ENCODE peak calls at places on chromosome 19, in nine cellular contexts. D is breast epithelium, M is Peyer's patch, S is uterus, R is transverse colon, H is tibial nerve, A is A549, V is IMR-90, I is prostate gland. G is an unnamed sample.

GRCh38 chr19:30877591-30878230 is 471.5 kb downstream of the TSHZ3 start:
- DNase-seq in D (peak; percentile 22), M (no peak), S (no peak), R (no peak), H (peak; percentile 56), A (no peak), V (no peak), I (no peak), G (no peak)

GRCh38 chr19:47363758-47364529 is 14.8 kb downstream of the DHX34 start:
- DNase-seq in D (no peak), M (no peak), S (no peak), R (no peak), H (no peak), A (no peak), V (peak; percentile 65), I (no peak), G (no peak)

GRCh38 chr19:36707134-36707533 is 19.7 kb downstream of the ZNF567 start:
- DNase-seq in D (no peak), M (no peak), S (no peak), R (no peak), H (no peak), A (no peak), V (no peak), I (no peak), G (no peak)

GRCh38 chr19:52542984-52543664 is 15.7 kb downstream of the ZNF808 start:
- DNase-seq in D (no peak), M (peak; percentile 48), S (no peak), R (no peak), H (no peak), A (no peak), V (peak; percentile 19), I (no peak), G (no peak)

GRCh38 chr19:20247016-20247683 is 80.1 kb downstream of the ZNF486 start:
- DNase-seq in D (no peak), M (no peak), S (peak; percentile 48), R (no peak), H (no peak), A (no peak), V (no peak), I (peak; percentile 19), G (peak; percentile 82)

GRCh38 chr19:46972301-46972700 is 47.3 kb upstream of the NPAS1 start:
- DNase-seq in D (no peak), M (no peak), S (peak; percentile 45), R (no peak), H (no peak), A (no peak), V (no peak), I (no peak), G (no peak)

GRCh38 chr19:18021121-18021755 is 13.3 kb downstream of the ARRDC2 start:
- DNase-seq in D (peak; percentile 83), M (peak; percentile 89), S (peak; percentile 71), R (peak; percentile 78), H (peak; percentile 78), A (no peak), V (peak; percentile 88), I (peak; percentile 72), G (peak; percentile 85)

GRCh38 chr19:584240-585001 is 5.3 kb upstream of the HCN2 start:
- DNase-seq in D (no peak), M (peak; percentile 68), S (peak; percentile 45), R (peak; percentile 45), H (no peak), A (no peak), V (peak; percentile 27), I (no peak), G (no peak)

GRCh38 chr19:30482956-30483355 is 110.8 kb downstream of the ZNF536 start:
- DNase-seq in D (no peak), M (no peak), S (no peak), R (no peak), H (no peak), A (no peak), V (no peak), I (no peak), G (peak; percentile 56)

GRCh38 chr19:44706506-44707236 is 7.7 kb downstream of the CEACAM16 start:
- DNase-seq in D (no peak), M (no peak), S (no peak), R (no peak), H (no peak), A (no peak), V (no peak), I (no peak), G (no peak)

GRCh38 chr19:14159059-14159458 is 22.7 kb upstream of the ASF1B start:
- DNase-seq in D (no peak), M (no peak), S (no peak), R (no peak), H (no peak), A (no peak), V (no peak), I (no peak), G (no peak)

GRCh38 chr19:15587663-15588062 is 27.4 kb upstream of the CYP4F8 start:
- DNase-seq in D (no peak), M (no peak), S (no peak), R (peak; percentile 16), H (peak; percentile 45), A (no peak), V (no peak), I (no peak), G (peak; percentile 4)

GRCh38 chr19:51637362-51637978 is 7.3 kb upstream of the SIGLEC5 start:
- DNase-seq in D (no peak), M (no peak), S (no peak), R (no peak), H (no peak), A (peak; percentile 31), V (no peak), I (no peak), G (no peak)

GRCh38 chr19:31254611-31255010 is 94.6 kb downstream of the TSHZ3 start:
- DNase-seq in D (no peak), M (no peak), S (no peak), R (no peak), H (no peak), A (no peak), V (no peak), I (no peak), G (peak; percentile 30)

GRCh38 chr19:16801599-16801998 is 27.6 kb upstream of the SIN3B start:
- DNase-seq in D (no peak), M (no peak), S (no peak), R (no peak), H (no peak), A (no peak), V (peak; percentile 71), I (no peak), G (no peak)

GRCh38 chr19:2207991-2208860 is 27.9 kb downstream of the PLEKHJ1 start:
- DNase-seq in D (no peak), M (peak; percentile 82), S (peak; percentile 45), R (peak; percentile 63), H (peak; percentile 65), A (no peak), V (peak; percentile 57), I (no peak), G (peak; percentile 32)
- TF ChIP-seq POLR2A in D (no peak), M (no peak), S (no peak), R (no peak), H (no peak), A (no peak), V (no peak), I (no peak), G (no peak)

GRCh38 chr19:13103961-13104847 is 1.5 kb upstream of the LYL1 start:
- DNase-seq in D (no peak), M (peak; percentile 95), S (peak; percentile 51), R (peak; percentile 76), H (no peak), A (peak; percentile 31), V (no peak), I (no peak), G (peak; percentile 51)
- TF ChIP-seq POLR2A in D (no peak), M (no peak), S (no peak), R (no peak), H (no peak), A (no peak), V (no peak), I (no peak), G (no peak)

GRCh38 chr19:32966750-32967149 is 5.0 kb downstream of the CEP89 start:
- DNase-seq in D (no peak), M (no peak), S (no peak), R (no peak), H (no peak), A (no peak), V (no peak), I (no peak), G (no peak)

GRCh38 chr19:32976223-32976805 is 4.3 kb downstream of the FAAP24 start:
- DNase-seq in D (peak; percentile 32), M (peak; percentile 89), S (peak; percentile 49), R (peak; percentile 83), H (peak; percentile 84), A (peak; percentile 89), V (peak; percentile 62), I (peak; percentile 72), G (peak; percentile 88)

GRCh38 chr19:32969549-32969948 is 2.2 kb downstream of the CEP89 start:
- DNase-seq in D (no peak), M (no peak), S (no peak), R (no peak), H (no peak), A (no peak), V (no peak), I (no peak), G (no peak)

GRCh38 chr19:32971012-32971595 is 654 bp downstream of the CEP89 start:
- DNase-seq in D (no peak), M (no peak), S (no peak), R (no peak), H (no peak), A (no peak), V (no peak), I (no peak), G (peak; percentile 8)

GRCh38 chr19:32971715-32972540 is at the start of the genes CEP89 and FAAP24:
- DNase-seq in D (peak; percentile 99), M (peak; percentile 99), S (peak; percentile 99), R (peak; percentile 99), H (peak; percentile 99), A (peak; percentile 100), V (peak; percentile 99), I (peak; percentile 99), G (peak; percentile 99)
- TF ChIP-seq POLR2A in D (no peak), M (peak; percentile 48), S (no peak), R (peak; percentile 63), H (no peak), A (peak; percentile 88), V (peak; percentile 47), I (peak; percentile 28), G (no peak)

DNA sequence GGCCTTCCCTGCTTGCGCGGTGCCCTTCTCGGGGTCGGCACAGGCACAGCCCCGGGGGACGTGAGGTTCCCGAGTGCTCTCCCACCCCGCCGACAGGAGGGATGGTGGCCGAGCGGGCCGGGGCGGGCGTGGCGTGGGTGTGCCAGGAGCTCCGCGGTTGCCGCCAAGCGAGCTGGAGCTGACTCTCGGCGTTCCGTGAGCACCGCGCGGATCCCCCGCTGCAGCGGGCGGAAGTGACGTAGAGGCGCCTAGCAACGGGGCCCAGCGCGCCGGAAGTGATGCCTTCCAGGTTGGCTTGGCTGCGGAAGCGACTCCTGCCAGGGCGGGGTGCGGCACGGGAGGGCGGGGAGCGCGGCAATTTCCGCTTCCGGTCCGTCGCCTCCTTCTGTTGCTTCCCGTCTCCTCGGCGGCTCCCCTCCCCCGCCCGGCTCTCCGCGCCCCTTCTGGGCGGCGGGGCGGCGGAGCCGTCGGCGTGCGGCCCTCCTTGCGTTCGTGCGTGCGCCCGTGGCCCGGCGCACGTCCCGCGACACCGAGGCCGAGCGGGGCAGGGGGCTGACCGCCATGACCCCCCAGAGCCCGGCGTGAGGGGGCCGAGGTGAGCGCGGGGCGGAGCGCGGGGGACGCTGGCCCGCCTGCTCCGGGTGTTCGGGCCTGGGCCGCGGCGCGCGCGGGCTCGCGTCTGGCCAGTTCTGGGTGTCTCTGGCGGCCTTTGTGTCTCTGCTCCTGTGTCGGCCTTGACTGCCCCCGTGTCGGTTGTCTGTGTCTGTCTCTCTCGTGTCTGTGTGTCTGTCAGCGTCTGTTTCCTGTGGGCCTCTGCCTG is at the start of gene EPN1:
- DNase-seq in D (peak; percentile 91), M (peak; percentile 99), S (peak; percentile 96), R (peak; percentile 98), H (peak; percentile 89), A (peak; percentile 99), V (peak; percentile 96), I (peak; percentile 95), G (peak; percentile 98)
- TF ChIP-seq POLR2A in D (no peak), M (peak; percentile 58), S (peak; percentile 14), R (peak; percentile 51), H (no peak), A (no peak), V (peak; percentile 38), I (peak; percentile 53), G (no peak)

G was measured in thyroid gland.